ENCODE peak calls at places on chromosome 11, in four cellular contexts. O, X, W and L are unnamed samples. For H3K4me1, the result is how much of the 10 kb centered on the place peaks cover.

GRCh38 chr11:120748485-120748814 is 236.9 kb downstream of the GRIK4 start:
- DNase-seq in O (no peak), X (peak), W (no peak), L (peak)

GRCh38 chr11:44517541-44517940 is 47.9 kb upstream of the CD82 start:
- DNase-seq in O (no peak), X (no peak), W (no peak), L (no peak)

GRCh38 chr11:36619502-36619901 is 21.5 kb upstream of the RAG2 start:
- DNase-seq in O (no peak), X (peak), W (no peak), L (peak)

GRCh38 chr11:44427432-44427831 is 117.5 kb upstream of the ALX4 start:
- DNase-seq in O (no peak), X (peak), W (no peak), L (no peak)

GRCh38 chr11:104332110-104332509 is 168.2 kb upstream of the PDGFD start:
- DNase-seq in O (no peak), X (peak), W (no peak), L (no peak)

GRCh38 chr11:124123587-124123986 is 8.3 kb downstream of the VWA5A start:
- DNase-seq in O (no peak), X (peak), W (no peak), L (no peak)

GRCh38 chr11:86919557-86920210 is 35.5 kb downstream of the FZD4 start:
- DNase-seq in O (no peak), X (peak), W (peak), L (no peak)

GRCh38 chr11:130638048-130638447 is 189.6 kb downstream of the ADAMTS15 start:
- DNase-seq in O (no peak), X (no peak), W (no peak), L (no peak)

GRCh38 chr11:11329062-11329806 is 23.8 kb downstream of the CSNK2A3 start:
- DNase-seq in O (no peak), X (no peak), W (no peak), L (no peak)

GRCh38 chr11:16412525-16413194 is 56.3 kb upstream of the SOX6 start:
- DNase-seq in O (no peak), X (no peak), W (no peak), L (no peak)

GRCh38 chr11:120605469-120605868 is 93.9 kb downstream of the GRIK4 start:
- DNase-seq in O (no peak), X (no peak), W (no peak), L (no peak)

GRCh38 chr11:69352715-69353325 is 58.9 kb downstream of the MYEOV start:
- DNase-seq in O (no peak), X (peak), W (peak), L (no peak)

GRCh38 chr11:78840190-78840589 is 265.5 kb upstream of the NARS2 start:
- DNase-seq in O (no peak), X (no peak), W (peak), L (no peak)

GRCh38 chr11:79152511-79152910 is 288.3 kb downstream of the TENM4 start:
- DNase-seq in O (no peak), X (no peak), W (peak), L (peak)

GRCh38 chr11:126210871-126211235 is 597 bp downstream of the RPUSD4 start:
- DNase-seq in O (no peak), X (no peak), W (peak), L (no peak)

GRCh38 chr11:298406-299065 is 790 bp downstream of the IFITM5 start:
- DNase-seq in O (no peak), X (no peak), W (no peak), L (peak)

GRCh38 chr11:70180906-70181305 is 22.2 kb upstream of the FADD start:
- DNase-seq in O (no peak), X (no peak), W (no peak), L (no peak)

GRCh38 chr11:107496011-107496410 is 38.4 kb upstream of the CWF19L2 start:
- DNase-seq in O (no peak), X (no peak), W (peak), L (no peak)

GRCh38 chr11:82889133-82890001 is 10.9 kb downstream of the PRCP start:
- DNase-seq in O (no peak), X (peak), W (no peak), L (no peak)

GRCh38 chr11:96205460-96205809 is 137.6 kb downstream of the MAML2 start:
- DNase-seq in O (no peak), X (no peak), W (no peak), L (no peak)

GRCh38 chr11:62715150-62716130 is 8.0 kb downstream of the GNG3 start:
- DNase-seq in O (no peak), X (peak), W (no peak), L (no peak)

GRCh38 chr11:134544095-134544815 is 132.2 kb upstream of the B3GAT1 start:
- DNase-seq in O (no peak), X (peak), W (no peak), L (no peak)

GRCh38 chr11:71108013-71108865 is 144.1 kb downstream of the SHANK2 start:
- DNase-seq in O (no peak), X (no peak), W (no peak), L (no peak)

GRCh38 chr11:85823816-85824215 is 12.9 kb upstream of the SYTL2 start:
- DNase-seq in O (no peak), X (no peak), W (no peak), L (no peak)

GRCh38 chr11:125593113-125593761 is 585 bp downstream of the STT3A start:
- DNase-seq in O (no peak), X (no peak), W (peak), L (peak)

GRCh38 chr11:1780700-1781592 is 17.2 kb upstream of the CTSD start:
- DNase-seq in O (no peak), X (no peak), W (no peak), L (no peak)

GRCh38 chr11:127238321-127238720 is 237.8 kb upstream of the KIRREL3 start:
- DNase-seq in O (no peak), X (no peak), W (no peak), L (no peak)

GRCh38 chr11:12123177-12123576 is 12.8 kb downstream of the MICAL2 start:
- DNase-seq in O (no peak), X (no peak), W (peak), L (no peak)

DNA sequence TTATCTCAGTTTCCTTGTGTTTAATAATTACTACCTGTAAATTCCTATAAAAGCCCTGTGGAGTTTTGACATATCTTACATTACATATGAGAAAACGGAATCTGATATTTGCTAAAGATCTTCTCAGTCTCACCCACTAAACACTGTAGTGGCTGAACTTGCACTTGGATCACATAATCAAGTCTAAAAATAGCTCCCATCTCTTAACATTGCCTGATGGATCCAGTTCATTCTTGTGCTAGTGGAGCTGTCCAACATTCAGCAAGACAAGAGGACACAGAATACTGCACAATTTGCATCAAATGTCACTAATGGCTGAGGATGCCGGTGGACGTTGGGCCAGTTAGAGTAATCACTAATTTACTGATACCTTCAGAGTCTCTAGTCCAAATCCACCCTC is 569.9 kb upstream of the ANO5 start:
- DNase-seq in O (no peak), X (no peak), W (no peak), L (peak)
- H3K4me1 ChIP-seq in O (under half), X (under half), W (under half), L (under half)

DNA sequence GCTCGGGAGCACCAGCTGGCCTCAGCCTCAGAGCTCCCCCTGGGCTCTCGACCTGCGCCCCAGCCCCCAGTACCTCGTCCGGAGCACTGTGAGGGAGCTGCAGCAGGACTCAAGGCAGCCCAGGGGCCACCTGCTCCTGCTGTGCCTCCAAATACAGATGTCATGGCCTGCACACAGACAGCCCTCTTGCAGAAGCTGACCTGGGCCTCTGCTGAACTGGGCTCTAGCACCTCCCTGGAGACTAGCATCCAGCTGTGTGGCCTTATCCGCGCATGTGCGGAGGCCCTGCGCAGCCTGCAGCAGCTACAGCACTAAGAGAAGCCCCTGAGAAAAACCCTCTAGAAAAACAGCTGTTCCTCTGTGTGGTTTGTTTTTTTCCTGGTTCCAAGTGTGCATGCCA is 918 bp upstream of the FAM89B start:
- DNase-seq in O (no peak), X (no peak), W (no peak), L (no peak)
- H3K4me1 ChIP-seq in O (half or more), X (under half), W (under half), L (half or more)

GRCh38 chr11:76759517-76759916 is 23.6 kb upstream of the TSKU start:
- DNase-seq in O (no peak), X (no peak), W (no peak), L (no peak)
- H3K4me1 ChIP-seq in O (under half), X (under half), W (under half), L (under half)

DNA sequence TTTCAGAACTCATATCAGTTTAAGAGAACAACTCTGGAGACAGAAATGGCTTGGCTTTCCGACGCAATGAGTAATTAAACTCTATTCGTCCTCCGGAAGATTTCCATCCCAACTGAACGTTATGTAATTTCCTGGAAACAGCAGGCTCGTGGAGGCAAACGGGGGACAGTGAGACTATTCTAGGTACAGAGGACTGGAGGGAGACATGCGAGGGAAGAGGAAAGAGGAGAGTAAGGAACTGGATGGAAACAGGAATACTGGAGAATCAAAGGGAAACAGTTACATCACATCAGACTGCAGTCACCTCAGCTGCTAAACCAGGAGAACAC is 28.3 kb downstream of the PPP2R1B start:
- DNase-seq in O (no peak), X (no peak), W (no peak), L (no peak)
- H3K4me1 ChIP-seq in O (half or more), X (under half), W (half or more), L (half or more)

DNA sequence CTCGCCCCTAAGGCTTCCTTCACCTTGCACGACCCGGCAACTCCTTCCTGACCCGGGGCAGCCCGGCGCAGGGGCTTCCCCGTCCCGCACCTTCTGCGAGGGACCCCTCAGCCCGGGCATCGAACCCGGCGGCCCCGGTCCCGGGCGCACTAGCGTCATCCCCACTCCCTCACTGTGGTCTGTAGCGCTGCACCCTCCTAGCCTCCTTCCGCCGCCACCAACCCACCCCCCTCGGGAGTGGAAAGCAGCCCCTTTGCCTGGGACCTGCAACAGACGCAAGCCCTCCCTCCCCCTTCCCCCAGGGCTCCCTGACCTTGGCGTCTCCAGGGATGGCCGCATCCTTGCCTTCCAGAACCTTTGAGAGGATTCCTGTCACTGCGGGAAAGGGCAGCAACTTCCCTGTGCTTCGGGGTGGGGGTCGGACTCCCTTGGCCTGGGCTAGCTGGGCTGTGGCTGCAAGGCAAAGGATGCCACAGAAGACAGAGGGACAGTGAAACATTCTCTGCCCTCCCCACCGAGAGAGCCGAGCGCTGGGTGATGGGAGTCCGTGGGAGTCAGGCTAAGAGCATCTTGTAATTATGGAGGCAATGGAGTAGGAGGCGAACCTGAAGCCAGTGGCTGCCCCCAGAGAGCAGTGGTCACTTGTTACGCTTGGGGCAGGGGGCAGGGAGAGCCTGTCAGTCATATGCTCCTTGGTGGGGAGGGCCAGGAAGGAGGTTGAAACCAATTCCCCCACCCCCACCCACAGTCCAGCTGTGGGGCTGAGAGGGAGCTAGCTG is 835 bp downstream of the TMEM132A start:
- DNase-seq in O (no peak), X (peak), W (no peak), L (no peak)
- H3K4me1 ChIP-seq in O (under half), X (under half), W (under half), L (under half)

GRCh38 chr11:45659818-45660160 is 5.6 kb downstream of the CHST1 start:
- DNase-seq in O (no peak), X (no peak), W (no peak), L (no peak)

GRCh38 chr11:45658292-45658991 is 7.0 kb downstream of the CHST1 start:
- DNase-seq in O (peak), X (peak), W (peak), L (peak)

GRCh38 chr11:45655831-45656230 is 9.6 kb downstream of the CHST1 start:
- DNase-seq in O (peak), X (no peak), W (no peak), L (no peak)

GRCh38 chr11:45659031-45659817 is 6.2 kb downstream of the CHST1 start:
- DNase-seq in O (no peak), X (no peak), W (no peak), L (peak)

DNA sequence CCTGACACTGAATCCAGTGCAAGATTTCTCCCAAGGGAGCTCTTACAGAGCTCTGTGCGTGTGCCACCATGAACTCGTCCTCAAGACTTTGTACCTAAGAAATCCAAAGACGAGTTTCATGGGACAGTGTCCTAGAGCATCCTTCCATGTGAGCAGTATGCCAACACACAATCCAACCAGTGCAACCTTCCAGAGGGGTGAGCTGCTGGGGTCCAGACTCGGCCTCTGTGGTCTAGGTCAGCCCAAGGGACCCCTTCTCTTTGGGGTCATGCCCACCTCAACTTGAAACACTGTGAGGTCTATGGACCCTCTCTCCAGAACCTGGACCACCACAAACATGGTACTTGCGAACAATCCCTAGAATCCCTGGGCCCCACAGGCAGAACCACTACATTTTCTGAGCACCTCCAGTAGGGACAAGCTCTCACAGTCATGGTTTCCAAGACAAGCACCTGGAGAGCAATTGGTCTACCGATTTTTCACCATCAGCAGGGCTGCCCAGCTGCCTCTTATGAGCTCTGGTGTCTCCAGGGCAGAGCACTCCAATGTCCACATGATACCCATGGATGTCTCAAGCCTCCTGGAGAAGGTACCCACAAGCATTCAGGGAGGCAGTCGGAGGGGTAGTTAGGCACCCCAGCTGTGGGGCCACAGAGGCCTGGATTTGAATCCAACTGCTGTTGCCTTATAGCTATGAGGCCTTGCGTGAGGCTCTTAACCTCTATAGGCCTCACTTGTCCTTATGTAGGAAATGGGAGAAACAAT is 7.7 kb downstream of the CHST1 start:
- DNase-seq in O (peak), X (no peak), W (no peak), L (no peak)
- H3K4me1 ChIP-seq in O (under half), X (under half), W (under half), L (under half)

DNA sequence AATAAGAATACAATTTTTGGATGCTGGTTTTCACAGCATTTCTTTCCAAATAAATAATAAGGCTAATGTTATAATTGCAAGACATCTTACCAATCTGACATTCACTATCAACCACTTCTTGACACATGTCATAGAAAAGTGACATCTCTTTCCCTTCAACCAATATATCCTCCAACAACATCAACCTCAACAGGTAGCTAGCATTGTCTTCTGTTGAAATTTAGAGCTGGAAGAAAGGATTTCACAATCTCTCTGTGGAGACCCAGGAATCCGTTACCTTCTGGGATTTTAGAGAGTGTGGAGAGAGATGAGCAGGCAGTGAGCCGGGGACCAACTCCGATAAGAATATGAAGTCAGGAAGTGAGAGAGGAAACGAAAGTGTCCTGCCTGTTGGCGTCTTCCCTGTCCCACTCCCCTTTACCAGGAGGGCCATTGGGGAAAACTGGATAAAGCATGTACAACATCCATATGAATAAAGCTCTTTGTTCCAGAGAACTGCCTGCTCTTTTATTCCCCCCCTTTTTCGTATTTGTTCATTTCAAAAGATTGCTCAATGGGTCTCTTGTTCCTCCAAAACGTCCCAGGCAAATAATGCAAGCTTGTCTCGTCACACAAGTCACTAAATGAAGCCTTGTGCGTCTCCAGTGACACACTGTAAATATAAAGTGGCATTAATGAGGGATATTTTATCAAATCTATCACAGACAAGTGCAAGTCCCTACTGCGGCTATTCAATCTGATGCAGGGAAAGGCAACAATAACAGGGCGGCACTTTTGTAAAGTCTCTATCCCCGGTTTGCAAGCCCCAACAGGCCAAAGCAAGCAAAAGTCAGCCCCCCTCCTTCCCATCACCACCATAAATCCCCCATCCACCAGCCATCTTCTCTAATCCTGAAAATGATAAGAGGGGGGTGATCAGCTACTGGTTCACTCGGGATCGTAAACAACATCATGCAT is 3.4 kb downstream of the CADM1 start:
- DNase-seq in O (no peak), X (peak), W (no peak), L (no peak)
- H3K4me1 ChIP-seq in O (under half), X (under half), W (under half), L (under half)

DNA sequence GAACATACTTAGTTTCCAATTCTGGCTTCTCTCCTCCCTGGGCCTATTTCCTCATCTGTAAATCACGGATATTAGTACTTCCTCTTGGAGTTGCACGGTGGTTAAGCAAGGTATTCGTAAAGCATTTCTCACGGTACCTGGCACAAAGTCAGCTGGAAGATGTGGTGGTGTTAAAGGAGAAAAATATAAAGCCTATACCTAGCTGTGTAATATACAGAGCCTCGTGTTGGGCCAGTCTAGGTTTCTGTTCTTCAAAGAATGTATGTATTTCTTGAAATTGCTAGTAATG is 47.2 kb downstream of the DBX1 start:
- DNase-seq in O (no peak), X (no peak), W (peak), L (no peak)
- H3K4me1 ChIP-seq in O (under half), X (under half), W (under half), L (under half)